ENCODE peak calls at places on chromosome 4, in eight cellular contexts. One of them, this sample, is unnamed.

GRCh38 chr4:73762409-73762808 is 22.0 kb downstream of the CXCL8 start:
- DNase-seq in AG04449: no peak
- DNase-seq in left kidney: no peak
- DNase-seq in astrocyte of the hippocampus: no peak
- DNase-seq in substantia nigra: no peak
- DNase-seq in HCEC 1CT: no peak
- DNase-seq in GM12892: no peak
- DNase-seq in NCI-H510A treated with DMSO at 0.1 percent for 48 hours: no peak
- DNase-seq in this sample: no peak

GRCh38 chr4:53507671-53508286 is 83.5 kb downstream of the LNX1 start:
- DNase-seq in AG04449: no peak
- DNase-seq in left kidney: no peak
- DNase-seq in astrocyte of the hippocampus: peak
- DNase-seq in substantia nigra: no peak
- DNase-seq in HCEC 1CT: no peak
- DNase-seq in GM12892: no peak
- DNase-seq in NCI-H510A treated with DMSO at 0.1 percent for 48 hours: no peak
- DNase-seq in this sample: no peak

GRCh38 chr4:113445286-113445685 is 316.3 kb downstream of the CAMK2D start:
- DNase-seq in AG04449: peak
- DNase-seq in left kidney: peak
- DNase-seq in astrocyte of the hippocampus: peak
- DNase-seq in substantia nigra: no peak
- DNase-seq in HCEC 1CT: peak
- DNase-seq in GM12892: no peak
- DNase-seq in NCI-H510A treated with DMSO at 0.1 percent for 48 hours: no peak
- DNase-seq in this sample: no peak

GRCh38 chr4:22462693-22463092 is 53.2 kb downstream of the ADGRA3 start:
- DNase-seq in AG04449: no peak
- DNase-seq in left kidney: no peak
- DNase-seq in astrocyte of the hippocampus: no peak
- DNase-seq in substantia nigra: no peak
- DNase-seq in HCEC 1CT: no peak
- DNase-seq in GM12892: no peak
- DNase-seq in NCI-H510A treated with DMSO at 0.1 percent for 48 hours: no peak
- DNase-seq in this sample: no peak

GRCh38 chr4:125639182-125639621 is 324.4 kb downstream of the FAT4 start:
- DNase-seq in AG04449: no peak
- DNase-seq in left kidney: peak
- DNase-seq in astrocyte of the hippocampus: peak
- DNase-seq in substantia nigra: no peak
- DNase-seq in HCEC 1CT: no peak
- DNase-seq in GM12892: no peak
- DNase-seq in NCI-H510A treated with DMSO at 0.1 percent for 48 hours: no peak
- DNase-seq in this sample: peak

GRCh38 chr4:164648151-164648848 is 105.6 kb upstream of the SMIM31 start:
- DNase-seq in AG04449: no peak
- DNase-seq in left kidney: no peak
- DNase-seq in astrocyte of the hippocampus: peak
- DNase-seq in substantia nigra: no peak
- DNase-seq in HCEC 1CT: no peak
- DNase-seq in GM12892: no peak
- DNase-seq in NCI-H510A treated with DMSO at 0.1 percent for 48 hours: no peak
- DNase-seq in this sample: no peak

GRCh38 chr4:82797591-82798081 is 960 bp downstream of the SCD5 start:
- DNase-seq in AG04449: no peak
- DNase-seq in left kidney: peak
- DNase-seq in astrocyte of the hippocampus: peak
- DNase-seq in substantia nigra: peak
- DNase-seq in HCEC 1CT: no peak
- DNase-seq in GM12892: peak
- DNase-seq in NCI-H510A treated with DMSO at 0.1 percent for 48 hours: peak
- DNase-seq in this sample: peak

GRCh38 chr4:110183643-110184042 is 14.8 kb downstream of the ELOVL6 start:
- DNase-seq in AG04449: no peak
- DNase-seq in left kidney: peak
- DNase-seq in astrocyte of the hippocampus: peak
- DNase-seq in substantia nigra: no peak
- DNase-seq in HCEC 1CT: no peak
- DNase-seq in GM12892: no peak
- DNase-seq in NCI-H510A treated with DMSO at 0.1 percent for 48 hours: peak
- DNase-seq in this sample: peak

GRCh38 chr4:147901388-147901787 is 169.5 kb downstream of the ARHGAP10 start:
- DNase-seq in AG04449: no peak
- DNase-seq in left kidney: no peak
- DNase-seq in astrocyte of the hippocampus: no peak
- DNase-seq in substantia nigra: no peak
- DNase-seq in HCEC 1CT: peak
- DNase-seq in GM12892: no peak
- DNase-seq in NCI-H510A treated with DMSO at 0.1 percent for 48 hours: no peak
- DNase-seq in this sample: no peak

GRCh38 chr4:110344165-110344564 is 131.8 kb upstream of the ENPEP start:
- DNase-seq in AG04449: no peak
- DNase-seq in left kidney: peak
- DNase-seq in astrocyte of the hippocampus: no peak
- DNase-seq in substantia nigra: no peak
- DNase-seq in HCEC 1CT: no peak
- DNase-seq in GM12892: no peak
- DNase-seq in NCI-H510A treated with DMSO at 0.1 percent for 48 hours: no peak
- DNase-seq in this sample: no peak

GRCh38 chr4:7297881-7298280 is 105.5 kb downstream of the SORCS2 start:
- DNase-seq in AG04449: no peak
- DNase-seq in left kidney: no peak
- DNase-seq in astrocyte of the hippocampus: no peak
- DNase-seq in substantia nigra: no peak
- DNase-seq in HCEC 1CT: no peak
- DNase-seq in GM12892: no peak
- DNase-seq in NCI-H510A treated with DMSO at 0.1 percent for 48 hours: no peak
- DNase-seq in this sample: no peak

GRCh38 chr4:138494931-138495330 is 252.8 kb upstream of the SLC7A11 start:
- DNase-seq in AG04449: no peak
- DNase-seq in left kidney: peak
- DNase-seq in astrocyte of the hippocampus: peak
- DNase-seq in substantia nigra: no peak
- DNase-seq in HCEC 1CT: no peak
- DNase-seq in GM12892: no peak
- DNase-seq in NCI-H510A treated with DMSO at 0.1 percent for 48 hours: peak
- DNase-seq in this sample: no peak

GRCh38 chr4:102390438-102390837 is 45.2 kb upstream of the SLC39A8 start:
- DNase-seq in AG04449: no peak
- DNase-seq in left kidney: no peak
- DNase-seq in astrocyte of the hippocampus: peak
- DNase-seq in substantia nigra: no peak
- DNase-seq in HCEC 1CT: peak
- DNase-seq in GM12892: no peak
- DNase-seq in NCI-H510A treated with DMSO at 0.1 percent for 48 hours: no peak
- DNase-seq in this sample: no peak

GRCh38 chr4:152976466-152976761 is 40.3 kb downstream of the FHDC1 start:
- DNase-seq in AG04449: no peak
- DNase-seq in left kidney: no peak
- DNase-seq in astrocyte of the hippocampus: no peak
- DNase-seq in substantia nigra: no peak
- DNase-seq in HCEC 1CT: no peak
- DNase-seq in GM12892: no peak
- DNase-seq in NCI-H510A treated with DMSO at 0.1 percent for 48 hours: no peak
- DNase-seq in this sample: no peak

GRCh38 chr4:1705732-1706131 is 6.4 kb downstream of the SLBP start:
- DNase-seq in AG04449: no peak
- DNase-seq in left kidney: no peak
- DNase-seq in astrocyte of the hippocampus: no peak
- DNase-seq in substantia nigra: no peak
- DNase-seq in HCEC 1CT: no peak
- DNase-seq in GM12892: no peak
- DNase-seq in NCI-H510A treated with DMSO at 0.1 percent for 48 hours: no peak
- DNase-seq in this sample: no peak

GRCh38 chr4:146193628-146194027 is 18.1 kb downstream of the LSM6 start:
- DNase-seq in AG04449: no peak
- DNase-seq in left kidney: no peak
- DNase-seq in astrocyte of the hippocampus: no peak
- DNase-seq in substantia nigra: no peak
- DNase-seq in HCEC 1CT: no peak
- DNase-seq in GM12892: no peak
- DNase-seq in NCI-H510A treated with DMSO at 0.1 percent for 48 hours: no peak
- DNase-seq in this sample: no peak

GRCh38 chr4:72418458-72418857 is 150.6 kb downstream of the ADAMTS3 start:
- DNase-seq in AG04449: no peak
- DNase-seq in left kidney: peak
- DNase-seq in astrocyte of the hippocampus: peak
- DNase-seq in substantia nigra: no peak
- DNase-seq in HCEC 1CT: no peak
- DNase-seq in GM12892: no peak
- DNase-seq in NCI-H510A treated with DMSO at 0.1 percent for 48 hours: peak
- DNase-seq in this sample: no peak

GRCh38 chr4:185559913-185560281 is 24.6 kb upstream of the PDLIM3 start:
- DNase-seq in AG04449: no peak
- DNase-seq in left kidney: no peak
- DNase-seq in astrocyte of the hippocampus: peak
- DNase-seq in substantia nigra: no peak
- DNase-seq in HCEC 1CT: peak
- DNase-seq in GM12892: no peak
- DNase-seq in NCI-H510A treated with DMSO at 0.1 percent for 48 hours: no peak
- DNase-seq in this sample: no peak

GRCh38 chr4:99790796-99791617 is 25.6 kb upstream of the DAPP1 start:
- DNase-seq in AG04449: no peak
- DNase-seq in left kidney: peak
- DNase-seq in astrocyte of the hippocampus: peak
- DNase-seq in substantia nigra: no peak
- DNase-seq in HCEC 1CT: no peak
- DNase-seq in GM12892: no peak
- DNase-seq in NCI-H510A treated with DMSO at 0.1 percent for 48 hours: peak
- DNase-seq in this sample: no peak

GRCh38 chr4:1233641-1234277 is 15.2 kb downstream of the CTBP1 start:
- DNase-seq in AG04449: no peak
- DNase-seq in left kidney: peak
- DNase-seq in astrocyte of the hippocampus: peak
- DNase-seq in substantia nigra: no peak
- DNase-seq in HCEC 1CT: no peak
- DNase-seq in GM12892: no peak
- DNase-seq in NCI-H510A treated with DMSO at 0.1 percent for 48 hours: no peak
- DNase-seq in this sample: no peak

GRCh38 chr4:139208404-139208945 is 31.5 kb upstream of the ELF2 start:
- DNase-seq in AG04449: peak
- DNase-seq in left kidney: no peak
- DNase-seq in astrocyte of the hippocampus: no peak
- DNase-seq in substantia nigra: no peak
- DNase-seq in HCEC 1CT: peak
- DNase-seq in GM12892: no peak
- DNase-seq in NCI-H510A treated with DMSO at 0.1 percent for 48 hours: no peak
- DNase-seq in this sample: no peak

GRCh38 chr4:6277935-6278800 is 8.5 kb downstream of the WFS1 start:
- DNase-seq in AG04449: no peak
- DNase-seq in left kidney: no peak
- DNase-seq in astrocyte of the hippocampus: no peak
- DNase-seq in substantia nigra: no peak
- DNase-seq in HCEC 1CT: no peak
- DNase-seq in GM12892: no peak
- DNase-seq in NCI-H510A treated with DMSO at 0.1 percent for 48 hours: no peak
- DNase-seq in this sample: no peak

GRCh38 chr4:183505556-183506388 is 914 bp downstream of the ING2 start:
- DNase-seq in AG04449: peak
- DNase-seq in left kidney: peak
- DNase-seq in astrocyte of the hippocampus: peak
- DNase-seq in substantia nigra: peak
- DNase-seq in HCEC 1CT: peak
- DNase-seq in GM12892: peak
- DNase-seq in NCI-H510A treated with DMSO at 0.1 percent for 48 hours: peak
- DNase-seq in this sample: peak

GRCh38 chr4:124869978-124870495 is 157.5 kb upstream of the ANKRD50 start:
- DNase-seq in AG04449: no peak
- DNase-seq in left kidney: no peak
- DNase-seq in astrocyte of the hippocampus: no peak
- DNase-seq in substantia nigra: no peak
- DNase-seq in HCEC 1CT: no peak
- DNase-seq in GM12892: no peak
- DNase-seq in NCI-H510A treated with DMSO at 0.1 percent for 48 hours: no peak
- DNase-seq in this sample: no peak

GRCh38 chr4:98793658-98794057 is 135.2 kb upstream of the TSPAN5 start:
- DNase-seq in AG04449: no peak
- DNase-seq in left kidney: no peak
- DNase-seq in astrocyte of the hippocampus: no peak
- DNase-seq in substantia nigra: no peak
- DNase-seq in HCEC 1CT: no peak
- DNase-seq in GM12892: no peak
- DNase-seq in NCI-H510A treated with DMSO at 0.1 percent for 48 hours: no peak
- DNase-seq in this sample: no peak

GRCh38 chr4:188417181-188417580 is 277.9 kb downstream of the TRIML1 start:
- DNase-seq in AG04449: no peak
- DNase-seq in left kidney: peak
- DNase-seq in astrocyte of the hippocampus: peak
- DNase-seq in substantia nigra: no peak
- DNase-seq in HCEC 1CT: no peak
- DNase-seq in GM12892: no peak
- DNase-seq in NCI-H510A treated with DMSO at 0.1 percent for 48 hours: no peak
- DNase-seq in this sample: no peak

GRCh38 chr4:88674989-88675388 is 22.6 kb downstream of the NAP1L5 start:
- DNase-seq in AG04449: no peak
- DNase-seq in left kidney: no peak
- DNase-seq in astrocyte of the hippocampus: peak
- DNase-seq in substantia nigra: no peak
- DNase-seq in HCEC 1CT: peak
- DNase-seq in GM12892: no peak
- DNase-seq in NCI-H510A treated with DMSO at 0.1 percent for 48 hours: no peak
- DNase-seq in this sample: no peak

GRCh38 chr4:26455571-26455970 is 34.7 kb downstream of the CCKAR start:
- DNase-seq in AG04449: no peak
- DNase-seq in left kidney: no peak
- DNase-seq in astrocyte of the hippocampus: no peak
- DNase-seq in substantia nigra: no peak
- DNase-seq in HCEC 1CT: no peak
- DNase-seq in GM12892: no peak
- DNase-seq in NCI-H510A treated with DMSO at 0.1 percent for 48 hours: no peak
- DNase-seq in this sample: no peak

GRCh38 chr4:132709024-132709423 is 440.1 kb upstream of the PCDH10 start:
- DNase-seq in AG04449: no peak
- DNase-seq in left kidney: no peak
- DNase-seq in astrocyte of the hippocampus: no peak
- DNase-seq in substantia nigra: no peak
- DNase-seq in HCEC 1CT: no peak
- DNase-seq in GM12892: no peak
- DNase-seq in NCI-H510A treated with DMSO at 0.1 percent for 48 hours: no peak
- DNase-seq in this sample: no peak

GRCh38 chr4:2409381-2409783 is 9.1 kb downstream of the ZFYVE28 start:
- DNase-seq in AG04449: no peak
- DNase-seq in left kidney: no peak
- DNase-seq in astrocyte of the hippocampus: no peak
- DNase-seq in substantia nigra: no peak
- DNase-seq in HCEC 1CT: no peak
- DNase-seq in GM12892: no peak
- DNase-seq in NCI-H510A treated with DMSO at 0.1 percent for 48 hours: no peak
- DNase-seq in this sample: no peak

GRCh38 chr4:71107732-71108131 is 114.3 kb downstream of the DCK start:
- DNase-seq in AG04449: no peak
- DNase-seq in left kidney: no peak
- DNase-seq in astrocyte of the hippocampus: no peak
- DNase-seq in substantia nigra: no peak
- DNase-seq in HCEC 1CT: no peak
- DNase-seq in GM12892: no peak
- DNase-seq in NCI-H510A treated with DMSO at 0.1 percent for 48 hours: no peak
- DNase-seq in this sample: no peak

GRCh38 chr4:105352826-105353225 is 121.0 kb downstream of the PPA2 start:
- DNase-seq in AG04449: no peak
- DNase-seq in left kidney: no peak
- DNase-seq in astrocyte of the hippocampus: peak
- DNase-seq in substantia nigra: no peak
- DNase-seq in HCEC 1CT: no peak
- DNase-seq in GM12892: no peak
- DNase-seq in NCI-H510A treated with DMSO at 0.1 percent for 48 hours: no peak
- DNase-seq in this sample: no peak

GRCh38 chr4:159881158-159881557 is 778.3 kb downstream of the RAPGEF2 start:
- DNase-seq in AG04449: no peak
- DNase-seq in left kidney: no peak
- DNase-seq in astrocyte of the hippocampus: no peak
- DNase-seq in substantia nigra: no peak
- DNase-seq in HCEC 1CT: no peak
- DNase-seq in GM12892: no peak
- DNase-seq in NCI-H510A treated with DMSO at 0.1 percent for 48 hours: no peak
- DNase-seq in this sample: no peak

GRCh38 chr4:185912779-185913178 is 100.8 kb upstream of the SORBS2 start:
- DNase-seq in AG04449: no peak
- DNase-seq in left kidney: no peak
- DNase-seq in astrocyte of the hippocampus: no peak
- DNase-seq in substantia nigra: no peak
- DNase-seq in HCEC 1CT: no peak
- DNase-seq in GM12892: no peak
- DNase-seq in NCI-H510A treated with DMSO at 0.1 percent for 48 hours: no peak
- DNase-seq in this sample: no peak